ENCODE peak calls at places on chromosomes 12 and 14, in five cellular contexts. One of them, this sample, is unnamed.

GRCh38 chr14:93332032-93332852 is 594 bp downstream of the BTBD7 start:
- DNase-seq in cardiac muscle cell: peak
- DNase-seq in NCI-H1105: peak
- DNase-seq in mesenchymal stem cell: peak
- DNase-seq in A549: no peak
- DNase-seq in this sample: peak

GRCh38 chr12:95258146-95258545 is 40.5 kb downstream of the VEZT start:
- DNase-seq in cardiac muscle cell: no peak
- DNase-seq in NCI-H1105: no peak
- DNase-seq in mesenchymal stem cell: peak
- DNase-seq in A549: no peak
- DNase-seq in this sample: no peak

GRCh38 chr12:62210422-62210821 is 49.8 kb upstream of the USP15 start:
- DNase-seq in cardiac muscle cell: peak
- DNase-seq in NCI-H1105: no peak
- DNase-seq in mesenchymal stem cell: peak
- DNase-seq in A549: peak
- DNase-seq in this sample: peak

GRCh38 chr12:66693901-66694513 is 15.1 kb upstream of the GRIP1 start:
- DNase-seq in cardiac muscle cell: peak
- DNase-seq in NCI-H1105: peak
- DNase-seq in mesenchymal stem cell: peak
- DNase-seq in A549: peak
- DNase-seq in this sample: peak

GRCh38 chr14:51780741-51781140 is 79.7 kb upstream of the GNG2 start:
- DNase-seq in cardiac muscle cell: peak
- DNase-seq in NCI-H1105: no peak
- DNase-seq in mesenchymal stem cell: peak
- DNase-seq in A549: no peak
- DNase-seq in this sample: no peak

GRCh38 chr14:23538785-23539184 is 12.8 kb downstream of the ZFHX2 start:
- DNase-seq in cardiac muscle cell: peak
- DNase-seq in NCI-H1105: no peak
- DNase-seq in mesenchymal stem cell: no peak
- DNase-seq in A549: no peak
- DNase-seq in this sample: no peak

GRCh38 chr14:31712244-31713127 is 151.3 kb downstream of the NUBPL start:
- DNase-seq in cardiac muscle cell: no peak
- DNase-seq in NCI-H1105: no peak
- DNase-seq in mesenchymal stem cell: no peak
- DNase-seq in A549: no peak
- DNase-seq in this sample: no peak

GRCh38 chr12:132084681-132085635 is 59.2 kb downstream of the DDX51 start:
- DNase-seq in cardiac muscle cell: peak
- DNase-seq in NCI-H1105: peak
- DNase-seq in mesenchymal stem cell: peak
- DNase-seq in A549: peak
- DNase-seq in this sample: peak

GRCh38 chr12:96500686-96501085 is 11.3 kb downstream of the CFAP54 start:
- DNase-seq in cardiac muscle cell: peak
- DNase-seq in NCI-H1105: no peak
- DNase-seq in mesenchymal stem cell: no peak
- DNase-seq in A549: no peak
- DNase-seq in this sample: no peak

GRCh38 chr14:104926619-104927431 is 2.1 kb downstream of the PLD4 start:
- DNase-seq in cardiac muscle cell: no peak
- DNase-seq in NCI-H1105: no peak
- DNase-seq in mesenchymal stem cell: no peak
- DNase-seq in A549: no peak
- DNase-seq in this sample: no peak

GRCh38 chr12:9730591-9730990 is 2.3 kb downstream of the CLECL1 start:
- DNase-seq in cardiac muscle cell: no peak
- DNase-seq in NCI-H1105: no peak
- DNase-seq in mesenchymal stem cell: no peak
- DNase-seq in A549: no peak
- DNase-seq in this sample: no peak

GRCh38 chr12:126856958-126857357 is 1410.0 kb upstream of the TMEM132C start:
- DNase-seq in cardiac muscle cell: no peak
- DNase-seq in NCI-H1105: no peak
- DNase-seq in mesenchymal stem cell: no peak
- DNase-seq in A549: no peak
- DNase-seq in this sample: no peak

GRCh38 chr14:61623927-61624326 is 71.4 kb upstream of the HIF1A start:
- DNase-seq in cardiac muscle cell: peak
- DNase-seq in NCI-H1105: no peak
- DNase-seq in mesenchymal stem cell: no peak
- DNase-seq in A549: no peak
- DNase-seq in this sample: no peak

GRCh38 chr14:56094063-56094462 is 24.1 kb upstream of the PELI2 start:
- DNase-seq in cardiac muscle cell: peak
- DNase-seq in NCI-H1105: no peak
- DNase-seq in mesenchymal stem cell: no peak
- DNase-seq in A549: no peak
- DNase-seq in this sample: no peak

GRCh38 chr12:24698972-24699371 is 249.9 kb downstream of the BCAT1 start:
- DNase-seq in cardiac muscle cell: no peak
- DNase-seq in NCI-H1105: no peak
- DNase-seq in mesenchymal stem cell: no peak
- DNase-seq in A549: no peak
- DNase-seq in this sample: no peak

GRCh38 chr14:88551094-88551870 is 3.5 kb downstream of the PTPN21 start:
- DNase-seq in cardiac muscle cell: peak
- DNase-seq in NCI-H1105: no peak
- DNase-seq in mesenchymal stem cell: peak
- DNase-seq in A549: peak
- DNase-seq in this sample: peak

GRCh38 chr14:102510616-102511520 is 1.3 kb upstream of the ANKRD9 start:
- DNase-seq in cardiac muscle cell: peak
- DNase-seq in NCI-H1105: no peak
- DNase-seq in mesenchymal stem cell: no peak
- DNase-seq in A549: no peak
- DNase-seq in this sample: no peak

GRCh38 chr12:62865090-62865489 is 69.9 kb downstream of the PPM1H start:
- DNase-seq in cardiac muscle cell: no peak
- DNase-seq in NCI-H1105: no peak
- DNase-seq in mesenchymal stem cell: no peak
- DNase-seq in A549: no peak
- DNase-seq in this sample: no peak

GRCh38 chr14:54253195-54253947 is 143.4 kb upstream of the CDKN3 start:
- DNase-seq in cardiac muscle cell: peak
- DNase-seq in NCI-H1105: no peak
- DNase-seq in mesenchymal stem cell: peak
- DNase-seq in A549: peak
- DNase-seq in this sample: no peak

GRCh38 chr12:25054076-25054782 is 105.3 kb upstream of the BCAT1 start:
- DNase-seq in cardiac muscle cell: no peak
- DNase-seq in NCI-H1105: no peak
- DNase-seq in mesenchymal stem cell: no peak
- DNase-seq in A549: no peak
- DNase-seq in this sample: no peak

GRCh38 chr14:77141592-77142288 is at the start of gene ZDHHC22:
- DNase-seq in cardiac muscle cell: peak
- DNase-seq in NCI-H1105: peak
- DNase-seq in mesenchymal stem cell: no peak
- DNase-seq in A549: peak
- DNase-seq in this sample: peak

GRCh38 chr14:103094406-103095209 is at the start of gene EXOC3L4:
- DNase-seq in cardiac muscle cell: no peak
- DNase-seq in NCI-H1105: no peak
- DNase-seq in mesenchymal stem cell: peak
- DNase-seq in A549: no peak
- DNase-seq in this sample: no peak

GRCh38 chr12:22304341-22304740 is 30.2 kb downstream of the ST8SIA1 start:
- DNase-seq in cardiac muscle cell: no peak
- DNase-seq in NCI-H1105: no peak
- DNase-seq in mesenchymal stem cell: no peak
- DNase-seq in A549: no peak
- DNase-seq in this sample: no peak

GRCh38 chr12:13713746-13714400 is 267.5 kb downstream of the GRIN2B start:
- DNase-seq in cardiac muscle cell: no peak
- DNase-seq in NCI-H1105: no peak
- DNase-seq in mesenchymal stem cell: no peak
- DNase-seq in A549: no peak
- DNase-seq in this sample: no peak

GRCh38 chr14:33933386-33933934 is 17.4 kb downstream of the EGLN3 start:
- DNase-seq in cardiac muscle cell: peak
- DNase-seq in NCI-H1105: no peak
- DNase-seq in mesenchymal stem cell: no peak
- DNase-seq in A549: no peak
- DNase-seq in this sample: no peak

GRCh38 chr14:78849952-78850351 is 679.8 kb downstream of the NRXN3 start:
- DNase-seq in cardiac muscle cell: no peak
- DNase-seq in NCI-H1105: no peak
- DNase-seq in mesenchymal stem cell: no peak
- DNase-seq in A549: no peak
- DNase-seq in this sample: no peak

GRCh38 chr12:25332143-25332542 is 81.4 kb upstream of the KRAS start:
- DNase-seq in cardiac muscle cell: no peak
- DNase-seq in NCI-H1105: no peak
- DNase-seq in mesenchymal stem cell: no peak
- DNase-seq in A549: no peak
- DNase-seq in this sample: no peak